ENCODE peak calls at places on chromosomes 12 and 14, in ten cellular contexts. R is SW 1271, N is GM19239, O is cardiac muscle cell, C is AML-193, U is AG20443, K is DMS153, W is fibroblast of mammary gland, G is astrocyte of the spinal cord, T is BJ. Y is an unnamed sample.

GRCh38 chr12:111218499-111218898 is 150.4 kb downstream of the PHETA1 start:
- DNase-seq in R (no peak), N (no peak), O (no peak), C (no peak), U (no peak), K (no peak), W (no peak), G (no peak), T (no peak), Y (no peak)

GRCh38 chr12:52274521-52274920 is at the start of gene KRT86:
- DNase-seq in R (no peak), N (no peak), O (no peak), C (no peak), U (no peak), K (no peak), W (no peak), G (no peak), T (no peak), Y (no peak)

GRCh38 chr12:4762773-4763172 is 42.6 kb downstream of the GALNT8 start:
- DNase-seq in R (no peak), N (no peak), O (no peak), C (no peak), U (no peak), K (no peak), W (no peak), G (no peak), T (no peak), Y (no peak)

GRCh38 chr12:110934093-110934852 is 13.9 kb upstream of the MYL2 start:
- DNase-seq in R (no peak), N (no peak), O (no peak), C (no peak), U (peak), K (no peak), W (no peak), G (no peak), T (no peak), Y (no peak)

GRCh38 chr14:88995437-88996198 is 171.2 kb downstream of the TTC8 start:
- DNase-seq in R (no peak), N (no peak), O (no peak), C (no peak), U (peak), K (no peak), W (peak), G (peak), T (peak), Y (no peak)

GRCh38 chr12:1797991-1798733 is 22.2 kb upstream of the LRTM2 start:
- DNase-seq in R (no peak), N (no peak), O (no peak), C (no peak), U (no peak), K (no peak), W (no peak), G (no peak), T (no peak), Y (no peak)

GRCh38 chr14:69580009-69580577 is 5.4 kb upstream of the CCDC177 start:
- DNase-seq in R (peak), N (no peak), O (peak), C (peak), U (peak), K (peak), W (peak), G (peak), T (no peak), Y (no peak)

GRCh38 chr14:60179296-60179924 is 14.2 kb upstream of the DHRS7 start:
- DNase-seq in R (no peak), N (no peak), O (no peak), C (no peak), U (peak), K (no peak), W (peak), G (no peak), T (no peak), Y (no peak)

GRCh38 chr14:77909911-77910310 is 110.0 kb downstream of the ADCK1 start:
- DNase-seq in R (no peak), N (no peak), O (no peak), C (no peak), U (no peak), K (no peak), W (no peak), G (no peak), T (no peak), Y (no peak)

GRCh38 chr12:64737539-64737938 is 21.7 kb downstream of the GNS start:
- DNase-seq in R (no peak), N (no peak), O (no peak), C (no peak), U (no peak), K (peak), W (no peak), G (no peak), T (no peak), Y (no peak)

GRCh38 chr14:104979758-104980591 is 1.8 kb upstream of the AHNAK2 start:
- DNase-seq in R (peak), N (no peak), O (no peak), C (no peak), U (no peak), K (no peak), W (no peak), G (peak), T (no peak), Y (no peak)

GRCh38 chr12:82857276-82857675 is 170.6 kb downstream of the TMTC2 start:
- DNase-seq in R (no peak), N (no peak), O (no peak), C (no peak), U (no peak), K (no peak), W (no peak), G (no peak), T (no peak), Y (no peak)

GRCh38 chr12:30308010-30308717 is 387.5 kb downstream of the IPO8 start:
- DNase-seq in R (no peak), N (no peak), O (no peak), C (no peak), U (no peak), K (no peak), W (no peak), G (no peak), T (no peak), Y (no peak)

GRCh38 chr12:106883421-106883820 is 72.3 kb upstream of the TMEM263 start:
- DNase-seq in R (no peak), N (no peak), O (no peak), C (no peak), U (no peak), K (no peak), W (peak), G (peak), T (no peak), Y (no peak)

GRCh38 chr14:37594238-37594915 is 672 bp downstream of the FOXA1 start:
- DNase-seq in R (peak), N (no peak), O (peak), C (peak), U (peak), K (peak), W (peak), G (peak), T (peak), Y (peak)

GRCh38 chr14:73945159-73945670 is 4.7 kb downstream of the FAM161B start:
- DNase-seq in R (no peak), N (no peak), O (no peak), C (no peak), U (no peak), K (no peak), W (no peak), G (no peak), T (no peak), Y (no peak)

GRCh38 chr12:27573972-27574371 is 50.0 kb downstream of the PPFIBP1 start:
- DNase-seq in R (peak), N (no peak), O (no peak), C (no peak), U (peak), K (no peak), W (peak), G (peak), T (peak), Y (peak)

GRCh38 chr14:105500726-105501101 is 9.7 kb downstream of the TEDC1 start:
- DNase-seq in R (no peak), N (no peak), O (no peak), C (no peak), U (no peak), K (no peak), W (no peak), G (no peak), T (no peak), Y (no peak)

GRCh38 chr12:52417742-52418141 is 11.6 kb upstream of the KRT82 start:
- DNase-seq in R (no peak), N (no peak), O (no peak), C (no peak), U (no peak), K (peak), W (no peak), G (no peak), T (no peak), Y (no peak)

GRCh38 chr14:69612014-69612758 is 790 bp downstream of the SUSD6 start:
- DNase-seq in R (peak), N (no peak), O (no peak), C (peak), U (peak), K (no peak), W (peak), G (peak), T (no peak), Y (no peak)

GRCh38 chr12:67590122-67590795 is 58.3 kb upstream of the DYRK2 start:
- DNase-seq in R (no peak), N (no peak), O (no peak), C (no peak), U (no peak), K (peak), W (no peak), G (no peak), T (no peak), Y (no peak)

GRCh38 chr14:86464386-86464785 is 934.4 kb downstream of the FLRT2 start:
- DNase-seq in R (no peak), N (no peak), O (no peak), C (no peak), U (peak), K (no peak), W (peak), G (no peak), T (no peak), Y (no peak)

GRCh38 chr12:99029502-99030271 is 384.6 kb downstream of the APAF1 start:
- DNase-seq in R (no peak), N (no peak), O (no peak), C (no peak), U (no peak), K (peak), W (no peak), G (no peak), T (no peak), Y (no peak)

GRCh38 chr12:93741741-93742085 is 64.5 kb downstream of the CRADD start:
- DNase-seq in R (no peak), N (peak), O (peak), C (no peak), U (peak), K (no peak), W (peak), G (no peak), T (no peak), Y (no peak)

GRCh38 chr12:12185424-12185823 is 81.4 kb downstream of the LRP6 start:
- DNase-seq in R (no peak), N (no peak), O (no peak), C (no peak), U (no peak), K (no peak), W (no peak), G (no peak), T (no peak), Y (no peak)

GRCh38 chr12:109732321-109733305 is 19.0 kb downstream of the FAM222A start:
- DNase-seq in R (no peak), N (no peak), O (no peak), C (no peak), U (no peak), K (no peak), W (no peak), G (no peak), T (no peak), Y (no peak)

GRCh38 chr12:4052691-4053090 is 179.5 kb upstream of the PARP11 start:
- DNase-seq in R (no peak), N (no peak), O (peak), C (no peak), U (no peak), K (no peak), W (no peak), G (no peak), T (no peak), Y (no peak)

GRCh38 chr14:104640681-104641080 is 36.1 kb upstream of the TMEM179 start:
- DNase-seq in R (no peak), N (no peak), O (no peak), C (no peak), U (no peak), K (no peak), W (no peak), G (no peak), T (no peak), Y (no peak)

GRCh38 chr12:117061555-117062079 is 37.6 kb downstream of the TESC start:
- DNase-seq in R (no peak), N (no peak), O (no peak), C (no peak), U (no peak), K (no peak), W (no peak), G (no peak), T (no peak), Y (no peak)

GRCh38 chr12:116164263-116164817 is 113.2 kb downstream of the MED13L start:
- DNase-seq in R (no peak), N (no peak), O (no peak), C (peak), U (no peak), K (peak), W (no peak), G (peak), T (no peak), Y (no peak)

GRCh38 chr14:68810173-68811153 is 17.6 kb upstream of the ZFP36L1 start:
- DNase-seq in R (no peak), N (no peak), O (no peak), C (no peak), U (no peak), K (no peak), W (no peak), G (no peak), T (no peak), Y (no peak)

GRCh38 chr12:91732086-91732485 is 413.6 kb downstream of the BTG1 start:
- DNase-seq in R (no peak), N (no peak), O (no peak), C (no peak), U (no peak), K (no peak), W (peak), G (peak), T (no peak), Y (no peak)

GRCh38 chr12:132305991-132306884 is 23.2 kb downstream of the GALNT9 start:
- DNase-seq in R (no peak), N (no peak), O (no peak), C (no peak), U (no peak), K (no peak), W (no peak), G (no peak), T (no peak), Y (no peak)

GRCh38 chr12:64611430-64612286 is 1.4 kb downstream of the RASSF3 start:
- DNase-seq in R (peak), N (no peak), O (peak), C (no peak), U (peak), K (no peak), W (peak), G (peak), T (no peak), Y (no peak)

GRCh38 chr12:24742378-24742777 is 206.5 kb downstream of the BCAT1 start:
- DNase-seq in R (no peak), N (peak), O (no peak), C (no peak), U (no peak), K (no peak), W (no peak), G (no peak), T (no peak), Y (no peak)

GRCh38 chr14:28773917-28774691 is 7.5 kb downstream of the FOXG1 start:
- DNase-seq in R (no peak), N (no peak), O (peak), C (no peak), U (peak), K (peak), W (peak), G (peak), T (no peak), Y (no peak)

GRCh38 chr12:22634883-22635282 is 9.9 kb downstream of the ETNK1 start:
- DNase-seq in R (no peak), N (no peak), O (no peak), C (no peak), U (no peak), K (no peak), W (no peak), G (no peak), T (no peak), Y (no peak)

GRCh38 chr12:120800665-120801064 is 75.0 kb downstream of the ACADS start:
- DNase-seq in R (no peak), N (no peak), O (no peak), C (no peak), U (no peak), K (no peak), W (no peak), G (peak), T (no peak), Y (no peak)

Y was measured in glomerular endothelial cell.